ENCODE peak calls at places on chromosomes 5 and 9, in six cellular contexts. S is effector memory CD8-positive, alpha-beta T cell; F is HFF-Myc; L is mesothelial cell of epicardium; J is midbrain; X is activated T-helper 1 cell treated with Interleukin-2 at 50 U/mL for 16 hours. I is an unnamed sample.
A peak's percentile ranks its signal among the peaks of the same experiment; 100 is the strongest.

GRCh38 chr5:59673438-59674058 is 220.0 kb downstream of the PDE4D start:
- DNase-seq in J (peak; percentile 68), X (no peak), F (peak; percentile 44), L (no peak), S (no peak), I (no peak)

GRCh38 chr9:106731910-106732309 is 131.1 kb upstream of the ZNF462 start:
- DNase-seq in S (no peak), F (no peak), L (no peak), X (no peak), J (no peak), I (no peak)

GRCh38 chr9:112665347-112665746 is 52.6 kb downstream of the INIP start:
- DNase-seq in F (no peak), S (no peak), X (no peak), L (no peak), J (no peak), I (no peak)

GRCh38 chr9:117156771-117157535 is 257.9 kb downstream of the ASTN2 start:
- DNase-seq in L (no peak), J (no peak), X (no peak), S (no peak), F (no peak), I (no peak)

GRCh38 chr9:137619240-137620090 is 660 bp downstream of the EHMT1 start:
- DNase-seq in S (no peak), X (no peak), F (no peak), L (no peak), J (peak; percentile 32), I (no peak)

GRCh38 chr9:91433180-91433579 is 9.5 kb upstream of the NFIL3 start:
- DNase-seq in F (peak; percentile 75), X (no peak), L (no peak), J (peak; percentile 49), S (no peak), I (no peak)

GRCh38 chr5:56681346-56681745 is 134.0 kb upstream of the MAP3K1 start:
- DNase-seq in S (no peak), F (peak; percentile 24), J (no peak), X (no peak), L (no peak), I (no peak)

GRCh38 chr9:131148966-131149677 is 23.7 kb downstream of the NUP214 start:
- DNase-seq in F (no peak), L (no peak), S (no peak), X (no peak), J (no peak), I (no peak)

I was measured in type B pancreatic cell.